ENCODE peak calls at places on chromosomes 16 and 17, in six cellular contexts. N, V, G, I, R and A are unnamed samples.

GRCh38 chr16:82629441-82630027 is 2.8 kb downstream of the CDH13 start:
- DNase-seq in N (peak; percentile 34), V (no peak), G (peak; percentile 16), I (no peak), R (no peak), A (peak; percentile 85)

GRCh38 chr17:27559996-27560481 is 70.9 kb upstream of the LGALS9 start:
- DNase-seq in N (peak; percentile 93), V (no peak), G (no peak), I (no peak), R (no peak), A (peak; percentile 85)

GRCh38 chr16:84071151-84071550 is 28.6 kb upstream of the SLC38A8 start:
- DNase-seq in N (no peak), V (no peak), G (no peak), I (no peak), R (no peak), A (no peak)

GRCh38 chr17:31411707-31412285 is 20.3 kb downstream of the RAB11FIP4 start:
- DNase-seq in N (no peak), V (peak; percentile 26), G (no peak), I (no peak), R (no peak), A (no peak)

GRCh38 chr17:31596382-31597323 is 205.2 kb downstream of the RAB11FIP4 start:
- DNase-seq in N (peak; percentile 98), V (peak; percentile 85), G (peak; percentile 97), I (no peak), R (no peak), A (peak; percentile 98)

GRCh38 chr16:3655791-3656490 is 1.4 kb downstream of the DNASE1 start:
- DNase-seq in N (no peak), V (peak; percentile 27), G (no peak), I (no peak), R (no peak), A (no peak)

GRCh38 chr16:11586856-11587642 is at the start of gene LITAF:
- DNase-seq in N (peak; percentile 42), V (peak; percentile 61), G (peak; percentile 55), I (peak; percentile 79), R (peak; percentile 52), A (peak; percentile 64)

GRCh38 chr17:61809816-61810392 is 53.4 kb downstream of the BRIP1 start:
- DNase-seq in N (peak; percentile 70), V (no peak), G (no peak), I (no peak), R (no peak), A (peak; percentile 61)

GRCh38 chr16:87661561-87661960 is 59.3 kb downstream of the JPH3 start:
- DNase-seq in N (peak; percentile 43), V (peak; percentile 79), G (peak; percentile 62), I (peak; percentile 91), R (peak; percentile 63), A (peak; percentile 51)

GRCh38 chr16:10964891-10965326 is 20.5 kb downstream of the CLEC16A start:
- DNase-seq in N (no peak), V (no peak), G (no peak), I (no peak), R (no peak), A (no peak)

GRCh38 chr17:42275527-42276358 is 448 bp downstream of the STAT5B start:
- DNase-seq in N (peak; percentile 59), V (peak; percentile 52), G (peak; percentile 75), I (peak; percentile 63), R (no peak), A (peak; percentile 58)
- H3K23ac ChIP-seq in N (peak overlapping the region; percentile 83), V (no peak overlapping the region), G (no peak overlapping the region), I (no peak overlapping the region), R (peak overlapping the region; percentile 83), A (peak overlapping the region; percentile 60)

GRCh38 chr17:54920819-54921218 is 20.2 kb downstream of the TOM1L1 start:
- DNase-seq in N (no peak), V (no peak), G (no peak), I (no peak), R (no peak), A (no peak)
- H3K14ac ChIP-seq in N (no peak overlapping the region), V (no peak overlapping the region), G (no peak overlapping the region), I (no peak overlapping the region), R (no peak overlapping the region), A (no peak overlapping the region)

DNA sequence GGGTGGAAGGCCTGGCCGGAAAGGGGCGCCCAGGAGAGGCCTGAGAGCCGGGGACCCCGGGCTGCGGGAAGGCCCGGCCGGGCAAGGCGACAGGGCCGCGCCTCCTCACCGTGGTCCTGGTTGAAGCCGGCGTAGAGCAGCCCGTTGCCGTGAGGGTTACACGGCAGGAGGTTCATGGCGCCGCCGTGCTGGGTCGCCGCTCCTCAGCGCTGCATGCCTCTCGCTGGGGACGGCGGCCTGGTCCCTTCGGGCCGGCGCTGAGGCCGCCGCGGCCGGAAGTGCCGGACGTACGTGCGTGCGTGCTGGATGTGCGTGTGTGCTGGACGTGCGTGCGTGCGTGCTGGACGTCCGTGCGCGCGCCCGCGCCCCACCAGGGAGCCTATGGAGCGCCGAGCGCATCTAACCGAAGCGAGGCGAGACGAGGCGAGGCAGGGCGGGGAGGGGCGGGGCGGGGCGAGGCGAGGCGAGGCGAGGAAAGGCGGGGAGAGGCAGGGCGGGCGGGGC is at the start of gene WDR45B:
- DNase-seq in N (peak; percentile 98), V (peak; percentile 99), G (peak; percentile 98), I (peak; percentile 89), R (peak; percentile 93), A (peak; percentile 97)
- H3K23ac ChIP-seq in N (peak within 1 kb of the TSS; percentile 98), V (no peak within 1 kb of the TSS), G (no peak within 1 kb of the TSS), I (no peak within 1 kb of the TSS), R (peak within 1 kb of the TSS; percentile 100), A (no peak within 1 kb of the TSS)

DNA sequence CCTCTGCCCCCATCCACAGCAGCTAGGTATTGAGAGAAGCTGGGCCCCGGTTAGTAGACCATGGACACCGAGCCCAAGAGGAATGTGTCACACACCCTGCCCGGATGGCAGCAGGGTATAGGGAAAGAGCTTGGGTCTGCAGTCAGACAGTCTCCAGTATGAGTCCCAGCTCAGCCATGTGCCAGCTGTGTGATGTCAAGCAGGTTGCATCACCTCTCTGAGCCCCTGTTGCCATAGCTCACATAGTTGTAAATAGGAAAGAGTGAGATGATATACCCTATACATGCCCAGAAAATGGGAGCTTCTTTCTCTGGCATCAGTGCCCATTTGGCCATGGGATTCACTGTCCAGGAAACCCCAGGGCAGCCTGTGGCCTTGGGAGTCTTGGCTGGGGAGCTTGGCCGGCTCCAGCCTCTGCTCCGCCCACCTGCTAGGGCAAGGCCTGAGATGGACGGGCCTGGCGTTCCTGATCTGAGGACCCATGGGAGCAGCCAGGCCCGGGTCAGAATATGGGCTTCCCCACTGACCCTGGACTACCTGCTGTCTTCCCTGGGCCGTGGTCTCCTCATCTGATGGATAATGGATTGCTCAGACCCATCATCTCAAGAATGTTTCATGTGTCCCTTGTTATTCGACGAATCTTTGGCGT is 13.2 kb downstream of the CD300LG start:
- DNase-seq in N (no peak), V (no peak), G (peak; percentile 25), I (no peak), R (no peak), A (peak; percentile 36)
- H3K14ac ChIP-seq in N (no peak overlapping the region), V (no peak overlapping the region), G (no peak overlapping the region), I (no peak overlapping the region), R (no peak overlapping the region), A (no peak overlapping the region)

DNA sequence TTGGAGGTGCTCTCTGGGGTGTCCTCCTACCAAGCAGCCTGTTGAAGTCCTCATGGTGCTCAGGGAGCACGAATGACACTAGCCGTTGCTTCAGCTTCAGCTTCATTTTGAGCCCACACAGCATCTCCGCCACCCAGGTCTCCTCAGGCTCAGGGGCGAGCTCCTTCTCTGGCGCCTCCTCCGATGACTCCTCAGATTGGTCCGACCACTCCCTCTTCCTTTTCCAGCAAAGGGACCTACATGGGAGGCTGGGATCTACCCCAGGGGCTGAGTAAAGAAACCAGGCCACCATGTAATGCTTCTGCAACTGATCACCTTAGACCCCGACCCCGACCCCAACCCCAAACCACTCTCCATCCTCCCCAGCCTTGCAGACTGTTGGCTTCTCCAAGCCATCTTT is 25.9 kb downstream of the PRR11 start:
- DNase-seq in N (no peak), V (no peak), G (no peak), I (no peak), R (no peak), A (no peak)
- H3K23ac ChIP-seq in N (no peak overlapping the region), V (no peak overlapping the region), G (no peak overlapping the region), I (no peak overlapping the region), R (no peak overlapping the region), A (no peak overlapping the region)

DNA sequence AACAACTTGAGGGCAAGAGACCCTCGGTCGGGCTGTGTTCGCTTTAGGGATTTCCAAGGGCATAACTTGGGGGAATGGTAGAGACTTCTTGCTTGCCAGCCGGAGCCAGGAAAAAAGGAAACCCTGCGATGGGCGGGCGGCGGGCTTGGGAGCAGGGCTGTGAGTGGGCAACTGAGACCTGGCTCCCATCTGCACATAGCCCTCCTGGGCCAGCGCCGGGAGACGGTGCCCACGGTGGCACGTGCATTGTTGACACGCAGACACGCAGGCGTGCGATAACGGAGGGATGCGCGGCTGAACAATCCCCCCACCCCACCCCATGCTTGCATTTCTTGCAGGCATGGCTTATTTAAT is 17.0 kb upstream of the ZFHX3 start:
- DNase-seq in N (no peak), V (peak; percentile 60), G (no peak), I (no peak), R (peak; percentile 24), A (no peak)
- H3K14ac ChIP-seq in N (peak overlapping the region; percentile 68), V (no peak overlapping the region), G (no peak overlapping the region), I (no peak overlapping the region), R (peak overlapping the region; percentile 97), A (peak overlapping the region; percentile 53)

GRCh38 chr16:80852261-80852872 is 48.0 kb upstream of the CDYL2 start:
- DNase-seq in N (peak; percentile 28), V (peak; percentile 50), G (peak; percentile 60), I (peak; percentile 54), R (no peak), A (no peak)
- H3K23ac ChIP-seq in N (no peak overlapping the region), V (no peak overlapping the region), G (no peak overlapping the region), I (no peak overlapping the region), R (no peak overlapping the region), A (no peak overlapping the region)